ENCODE peak calls at places on chromosomes 1 and 21, in eight cellular contexts. R is activated CD8-positive, alpha-beta memory T cell treated with anti-CD3 and anti-CD28 coated beads, Interleukin-2, amount 50 U/mL, for 48 hours; J is CD8-positive, alpha-beta memory T cell; F is NCI-H2029; P is psoas muscle; E is bronchial epithelial cell; S is amygdala; U is T-helper 17 cell. C is an unnamed sample.

GRCh38 chr1:8818325-8818775 is 910 bp upstream of the RERE start:
- DNase-seq in P (no peak), E (peak), F (peak), R (peak), S (no peak), U (no peak), J (no peak), C (peak)

GRCh38 chr1:20229191-20229590 is 42.9 kb upstream of the PLA2G2C start:
- DNase-seq in P (no peak), E (no peak), F (peak), S (no peak), U (no peak), J (no peak), R (no peak), C (no peak)

GRCh38 chr1:17281775-17282181 is 26.2 kb upstream of the PADI4 start:
- DNase-seq in F (no peak), J (no peak), S (no peak), R (no peak), P (no peak), E (no peak), U (no peak), C (no peak)

GRCh38 chr1:205504311-205505075 is at the start of gene CDK18:
- DNase-seq in E (peak), S (peak), U (no peak), P (peak), F (peak), J (peak), R (peak), C (peak)

GRCh38 chr1:228340686-228341449 is 65.8 kb downstream of the TRIM11 start:
- DNase-seq in P (peak), F (no peak), J (no peak), R (no peak), S (no peak), U (peak), E (no peak), C (no peak)

GRCh38 chr1:89565521-89565920 is 40.9 kb downstream of the LRRC8B start:
- DNase-seq in E (no peak), J (no peak), R (no peak), F (no peak), P (no peak), U (no peak), S (no peak), C (no peak)

GRCh38 chr1:37481289-37482003 is 7.1 kb downstream of the ZC3H12A start:
- DNase-seq in U (no peak), J (no peak), E (no peak), R (peak), P (peak), S (no peak), F (no peak), C (no peak)

GRCh38 chr21:46035809-46036695 is 54.5 kb downstream of the COL6A1 start:
- DNase-seq in R (no peak), P (peak), F (no peak), E (no peak), S (no peak), U (no peak), J (no peak), C (peak)

GRCh38 chr1:46094454-46094853 is 38.0 kb downstream of the PIK3R3 start:
- DNase-seq in R (no peak), S (no peak), J (no peak), P (no peak), F (no peak), U (no peak), E (no peak), C (peak)

GRCh38 chr1:153395136-153395685 is 4.3 kb upstream of the S100A8 start:
- DNase-seq in U (no peak), S (no peak), J (no peak), E (peak), R (no peak), P (peak), F (no peak), C (no peak)

GRCh38 chr1:38403667-38404066 is 357.1 kb upstream of the POU3F1 start:
- DNase-seq in P (no peak), R (no peak), J (no peak), F (no peak), E (no peak), S (no peak), U (no peak), C (no peak)

GRCh38 chr1:172536256-172536655 is 3.3 kb downstream of the SUCO start:
- DNase-seq in J (no peak), F (no peak), E (peak), S (no peak), R (no peak), U (no peak), P (no peak), C (no peak)

GRCh38 chr21:19228241-19228640 is 824.7 kb upstream of the TMPRSS15 start:
- DNase-seq in E (no peak), P (no peak), R (no peak), J (no peak), U (no peak), F (no peak), S (no peak), C (no peak)

GRCh38 chr1:166484871-166485270 is 318.1 kb upstream of the FAM78B start:
- DNase-seq in P (no peak), S (no peak), F (no peak), E (no peak), J (no peak), U (no peak), R (no peak), C (no peak)

GRCh38 chr1:246067432-246068021 is 439.6 kb downstream of the SMYD3 start:
- DNase-seq in S (no peak), F (no peak), U (no peak), P (no peak), E (no peak), R (no peak), J (no peak), C (peak)

GRCh38 chr1:228898582-228898992 is 163.3 kb downstream of the RHOU start:
- DNase-seq in J (no peak), F (no peak), P (no peak), E (no peak), U (no peak), S (no peak), R (no peak), C (no peak)

GRCh38 chr21:21137986-21138385 is 139.8 kb downstream of the NCAM2 start:
- DNase-seq in U (no peak), R (no peak), S (no peak), J (no peak), P (no peak), F (no peak), E (no peak), C (peak)

GRCh38 chr1:218686258-218686657 is 341.1 kb downstream of the TGFB2 start:
- DNase-seq in P (no peak), J (no peak), R (no peak), U (no peak), F (no peak), E (peak), S (no peak), C (peak)